ENCODE peak calls at places on chromosome 1, in eight cellular contexts. Y is adrenal gland; B is amniotic stem cell; U is hepatocyte; J is H9; L is keratinocyte; T is mesenteric fat pad; N is activated CD4-positive, alpha-beta T cell treated with anti-CD3 and anti-CD28 coated beads, Interleukin-2, amount 10 ng/mL, durations not matched to agents 24 days and 14 days. M is an unnamed sample.

GRCh38 chr1:97849350-97850339 is 71.2 kb downstream of the DPYD start:
- DNase-seq in Y (no peak), B (peak), U (peak), J (no peak), L (peak), T (no peak), N (no peak), M (no peak)

GRCh38 chr1:78275456-78275855 is 215.3 kb upstream of the PTGFR start:
- DNase-seq in Y (no peak), B (no peak), U (no peak), J (no peak), L (no peak), T (no peak), N (no peak), M (no peak)

GRCh38 chr1:160724445-160725242 is 13.0 kb upstream of the CD48 start:
- DNase-seq in Y (no peak), B (no peak), U (no peak), J (no peak), L (no peak), T (no peak), N (no peak), M (no peak)

GRCh38 chr1:172671591-172671990 is 12.7 kb downstream of the FASLG start:
- DNase-seq in Y (no peak), B (no peak), U (peak), J (no peak), L (no peak), T (no peak), N (no peak), M (no peak)

GRCh38 chr1:154759196-154759595 is 110.9 kb downstream of the KCNN3 start:
- DNase-seq in Y (no peak), B (no peak), U (no peak), J (no peak), L (no peak), T (peak), N (peak), M (no peak)

GRCh38 chr1:14804626-14805025 is 206.1 kb downstream of the KAZN start:
- DNase-seq in Y (no peak), B (no peak), U (no peak), J (peak), L (no peak), T (no peak), N (no peak), M (no peak)

GRCh38 chr1:112359961-112360767 is 35.9 kb upstream of the CTTNBP2NL start:
- DNase-seq in Y (no peak), B (no peak), U (peak), J (peak), L (no peak), T (no peak), N (no peak), M (peak)

GRCh38 chr1:174872615-174873058 is 127.1 kb upstream of the CACYBP start:
- DNase-seq in Y (no peak), B (no peak), U (no peak), J (no peak), L (no peak), T (no peak), N (no peak), M (no peak)

GRCh38 chr1:112769611-112770010 is 54.5 kb upstream of the PPM1J start:
- DNase-seq in Y (no peak), B (no peak), U (no peak), J (no peak), L (no peak), T (no peak), N (no peak), M (no peak)

GRCh38 chr1:17239420-17239819 is 9.5 kb upstream of the PADI3 start:
- DNase-seq in Y (peak), B (peak), U (peak), J (peak), L (no peak), T (no peak), N (peak), M (peak)

GRCh38 chr1:60866884-60867648 is 215.3 kb upstream of the NFIA start:
- DNase-seq in Y (no peak), B (no peak), U (peak), J (no peak), L (no peak), T (no peak), N (no peak), M (no peak)

GRCh38 chr1:179208681-179209477 is 20.6 kb downstream of the ABL2 start:
- DNase-seq in Y (no peak), B (no peak), U (no peak), J (no peak), L (no peak), T (no peak), N (peak), M (no peak)

GRCh38 chr1:66276229-66276628 is 257.7 kb upstream of the SGIP1 start:
- DNase-seq in Y (no peak), B (no peak), U (no peak), J (no peak), L (no peak), T (no peak), N (peak), M (no peak)

GRCh38 chr1:78015148-78015547 is 10.4 kb downstream of the DNAJB4 start:
- DNase-seq in Y (no peak), B (no peak), U (no peak), J (no peak), L (no peak), T (no peak), N (no peak), M (no peak)

GRCh38 chr1:3459051-3459908 is 4.8 kb downstream of the ARHGEF16 start:
- DNase-seq in Y (no peak), B (no peak), U (no peak), J (no peak), L (no peak), T (no peak), N (no peak), M (no peak)